ENCODE peak calls at places on chromosomes 7 and 10, in four cellular contexts. K, L, P and E are unnamed samples.

GRCh38 chr7:21912305-21912704 is 33.4 kb downstream of the CDCA7L start:
- DNase-seq in L (no peak), K (peak), P (no peak), E (no peak)

GRCh38 chr10:127313996-127314700 is 117.8 kb upstream of the INSYN2A start:
- DNase-seq in L (no peak), K (no peak), P (no peak), E (no peak)

GRCh38 chr7:148256433-148256832 is 334.1 kb upstream of the C7orf33 start:
- DNase-seq in P (no peak), L (no peak), K (no peak), E (no peak)

GRCh38 chr10:17213646-17214349 is 12.3 kb upstream of the TRDMT1 start:
- DNase-seq in K (peak), L (no peak), P (no peak), E (no peak)

GRCh38 chr10:32054087-32054486 is 2.1 kb downstream of the KIF5B start:
- DNase-seq in P (peak), L (no peak), K (peak), E (no peak)

GRCh38 chr10:43395571-43396060 is 13.4 kb downstream of the HNRNPF start:
- DNase-seq in P (peak), L (peak), K (no peak), E (no peak)

GRCh38 chr7:87715511-87715910 is 87.3 kb downstream of the RUNDC3B start:
- DNase-seq in L (no peak), K (no peak), P (no peak), E (no peak)

GRCh38 chr10:111076682-111077661 is at the start of gene ADRA2A:
- DNase-seq in K (peak), P (no peak), L (no peak), E (no peak)

GRCh38 chr10:96097865-96098264 is 32.2 kb upstream of the ZNF518A start:
- DNase-seq in L (no peak), P (no peak), K (no peak), E (no peak)

GRCh38 chr7:116030626-116031276 is at the start of gene TFEC:
- DNase-seq in K (peak), P (no peak), L (no peak), E (no peak)

GRCh38 chr7:134372858-134373257 is 56.1 kb upstream of the SLC35B4 start:
- DNase-seq in K (no peak), P (no peak), L (no peak), E (no peak)

GRCh38 chr7:134374291-134374690 is 57.6 kb upstream of the SLC35B4 start:
- DNase-seq in P (no peak), K (no peak), L (no peak), E (no peak)

GRCh38 chr7:134370135-134370534 is 53.4 kb upstream of the SLC35B4 start:
- DNase-seq in P (no peak), K (no peak), L (no peak), E (no peak)

GRCh38 chr7:134368851-134369533 is 52.3 kb upstream of the SLC35B4 start:
- DNase-seq in K (peak), P (no peak), L (no peak), E (no peak)

GRCh38 chr7:134371536-134371935 is 54.8 kb upstream of the SLC35B4 start:
- DNase-seq in K (no peak), P (no peak), L (no peak), E (no peak)
- H3K4me3 ChIP-seq in K (no peak), P (no peak), L (no peak), E (no peak)

GRCh38 chr7:66839814-66840213 is 81.2 kb upstream of the TMEM248 start:
- DNase-seq in P (no peak), L (peak), K (no peak), E (no peak)

GRCh38 chr7:66832531-66833351 is 88.3 kb upstream of the TMEM248 start:
- DNase-seq in P (no peak), L (peak), K (no peak), E (no peak)

GRCh38 chr7:66837661-66838060 is 83.4 kb upstream of the TMEM248 start:
- DNase-seq in L (peak), P (no peak), K (no peak), E (no peak)

GRCh38 chr7:66840316-66840715 is 80.7 kb upstream of the TMEM248 start:
- DNase-seq in K (no peak), P (no peak), L (peak), E (no peak)

GRCh38 chr7:66837007-66837406 is 84.0 kb upstream of the TMEM248 start:
- DNase-seq in L (peak), P (peak), K (peak), E (peak)
- TF ChIP-seq CTCF in L (no peak), P (peak), K (peak), E (peak)

GRCh38 chr7:17365776-17366175 is 67.3 kb downstream of the AHR start:
- DNase-seq in K (no peak), P (no peak), L (no peak), E (no peak)
- H3K4me3 ChIP-seq in K (no peak), P (no peak), L (no peak), E (no peak)

GRCh38 chr7:102288285-102288930 is 1.7 kb downstream of the SH2B2 start:
- DNase-seq in K (no peak), P (peak), L (no peak), E (no peak)
- TF ChIP-seq CTCF in K (peak), P (peak), L (no peak), E (peak)

GRCh38 chr10:77601488-77601887 is 36.1 kb downstream of the KCNMA1 start:
- DNase-seq in L (peak), K (no peak), P (no peak), E (no peak)
- H3K4me3 ChIP-seq in L (no peak), K (no peak), P (no peak), E (no peak)

GRCh38 chr7:154967581-154967980 is 35.3 kb downstream of the PAXIP1 start:
- DNase-seq in K (no peak), L (no peak), P (no peak), E (no peak)
- TF ChIP-seq CTCF in K (no peak), L (no peak), P (no peak), E (no peak)

GRCh38 chr7:90723866-90724265 is 127.7 kb downstream of the CDK14 start:
- DNase-seq in P (no peak), K (no peak), L (no peak), E (no peak)
- H3K4me3 ChIP-seq in P (no peak), K (no peak), L (no peak), E (no peak)